ENCODE peak calls at places on chromosomes 7 and 10, in nine cellular contexts. One of them, this sample, is unnamed.

GRCh38 chr7:158646766-158647474 is 57.7 kb downstream of the NCAPG2 start:
- DNase-seq in fibroblast of pulmonary artery: peak
- DNase-seq in mesothelial cell of epicardium: no peak
- DNase-seq in astrocyte of the spinal cord: no peak
- DNase-seq in HL-60: no peak
- DNase-seq in spleen: no peak
- DNase-seq in H9: peak
- DNase-seq in astrocyte: no peak
- DNase-seq in HCT116: no peak
- DNase-seq in this sample: peak

GRCh38 chr10:11685787-11686218 is 56.4 kb upstream of the ECHDC3 start:
- DNase-seq in HCT116: peak
- DNase-seq in H9: no peak
- DNase-seq in spleen: peak
- DNase-seq in mesothelial cell of epicardium: peak
- DNase-seq in astrocyte of the spinal cord: peak
- DNase-seq in astrocyte: peak
- DNase-seq in HL-60: no peak
- DNase-seq in fibroblast of pulmonary artery: peak
- DNase-seq in this sample: no peak

GRCh38 chr10:123331438-123331837 is 177.2 kb downstream of the BUB3 start:
- DNase-seq in H9: no peak
- DNase-seq in spleen: no peak
- DNase-seq in astrocyte of the spinal cord: peak
- DNase-seq in mesothelial cell of epicardium: no peak
- DNase-seq in fibroblast of pulmonary artery: no peak
- DNase-seq in HL-60: no peak
- DNase-seq in astrocyte: peak
- DNase-seq in HCT116: no peak
- DNase-seq in this sample: no peak

GRCh38 chr10:122490786-122491680 is 29.7 kb downstream of the HTRA1 start:
- DNase-seq in HL-60: no peak
- DNase-seq in fibroblast of pulmonary artery: peak
- DNase-seq in astrocyte: peak
- DNase-seq in astrocyte of the spinal cord: no peak
- DNase-seq in spleen: no peak
- DNase-seq in H9: no peak
- DNase-seq in HCT116: no peak
- DNase-seq in mesothelial cell of epicardium: no peak
- DNase-seq in this sample: no peak

GRCh38 chr10:106643521-106643920 is 521.0 kb downstream of the SORCS1 start:
- DNase-seq in fibroblast of pulmonary artery: no peak
- DNase-seq in H9: no peak
- DNase-seq in spleen: no peak
- DNase-seq in HL-60: no peak
- DNase-seq in astrocyte of the spinal cord: no peak
- DNase-seq in astrocyte: no peak
- DNase-seq in HCT116: no peak
- DNase-seq in mesothelial cell of epicardium: no peak
- DNase-seq in this sample: no peak

GRCh38 chr10:78875331-78875877 is 193.4 kb upstream of the ZMIZ1 start:
- DNase-seq in HCT116: no peak
- DNase-seq in HL-60: no peak
- DNase-seq in fibroblast of pulmonary artery: no peak
- DNase-seq in spleen: no peak
- DNase-seq in astrocyte: no peak
- DNase-seq in mesothelial cell of epicardium: no peak
- DNase-seq in H9: no peak
- DNase-seq in astrocyte of the spinal cord: no peak
- DNase-seq in this sample: no peak

GRCh38 chr10:24341371-24341770 is 132.4 kb downstream of the KIAA1217 start:
- DNase-seq in astrocyte of the spinal cord: no peak
- DNase-seq in mesothelial cell of epicardium: no peak
- DNase-seq in HCT116: no peak
- DNase-seq in astrocyte: no peak
- DNase-seq in fibroblast of pulmonary artery: peak
- DNase-seq in H9: no peak
- DNase-seq in HL-60: no peak
- DNase-seq in spleen: no peak
- DNase-seq in this sample: no peak

GRCh38 chr10:19835952-19836351 is 19.7 kb downstream of the PLXDC2 start:
- DNase-seq in mesothelial cell of epicardium: no peak
- DNase-seq in HCT116: no peak
- DNase-seq in fibroblast of pulmonary artery: no peak
- DNase-seq in spleen: no peak
- DNase-seq in HL-60: no peak
- DNase-seq in astrocyte of the spinal cord: no peak
- DNase-seq in H9: no peak
- DNase-seq in astrocyte: no peak
- DNase-seq in this sample: no peak

GRCh38 chr10:29517352-29517923 is 117.3 kb downstream of the SVIL start:
- DNase-seq in astrocyte: no peak
- DNase-seq in HL-60: no peak
- DNase-seq in HCT116: peak
- DNase-seq in mesothelial cell of epicardium: no peak
- DNase-seq in fibroblast of pulmonary artery: peak
- DNase-seq in spleen: no peak
- DNase-seq in H9: peak
- DNase-seq in astrocyte of the spinal cord: peak
- DNase-seq in this sample: peak

GRCh38 chr7:69078997-69079769 is 519.1 kb upstream of the AUTS2 start:
- DNase-seq in HL-60: no peak
- DNase-seq in fibroblast of pulmonary artery: no peak
- DNase-seq in mesothelial cell of epicardium: no peak
- DNase-seq in spleen: no peak
- DNase-seq in HCT116: no peak
- DNase-seq in astrocyte of the spinal cord: peak
- DNase-seq in astrocyte: peak
- DNase-seq in H9: no peak
- DNase-seq in this sample: no peak

GRCh38 chr10:63929826-63930467 is 408.7 kb downstream of the REEP3 start:
- DNase-seq in mesothelial cell of epicardium: peak
- DNase-seq in fibroblast of pulmonary artery: no peak
- DNase-seq in HCT116: no peak
- DNase-seq in astrocyte of the spinal cord: no peak
- DNase-seq in HL-60: no peak
- DNase-seq in spleen: no peak
- DNase-seq in H9: no peak
- DNase-seq in astrocyte: no peak
- DNase-seq in this sample: no peak

GRCh38 chr7:69246758-69247157 is 351.5 kb upstream of the AUTS2 start:
- DNase-seq in astrocyte: no peak
- DNase-seq in HL-60: no peak
- DNase-seq in H9: no peak
- DNase-seq in spleen: no peak
- DNase-seq in HCT116: no peak
- DNase-seq in astrocyte of the spinal cord: no peak
- DNase-seq in fibroblast of pulmonary artery: no peak
- DNase-seq in mesothelial cell of epicardium: no peak
- DNase-seq in this sample: no peak

GRCh38 chr7:44195901-44196300 is 4.9 kb upstream of the YKT6 start:
- DNase-seq in astrocyte of the spinal cord: no peak
- DNase-seq in astrocyte: no peak
- DNase-seq in fibroblast of pulmonary artery: no peak
- DNase-seq in spleen: no peak
- DNase-seq in HCT116: no peak
- DNase-seq in mesothelial cell of epicardium: no peak
- DNase-seq in HL-60: no peak
- DNase-seq in H9: no peak
- DNase-seq in this sample: no peak

GRCh38 chr7:29343379-29343778 is 148.8 kb downstream of the CHN2 start:
- DNase-seq in astrocyte: no peak
- DNase-seq in astrocyte of the spinal cord: no peak
- DNase-seq in H9: no peak
- DNase-seq in fibroblast of pulmonary artery: no peak
- DNase-seq in HL-60: no peak
- DNase-seq in spleen: no peak
- DNase-seq in mesothelial cell of epicardium: no peak
- DNase-seq in HCT116: no peak
- DNase-seq in this sample: no peak

GRCh38 chr10:93980486-93980885 is 13.2 kb upstream of the PLCE1 start:
- DNase-seq in H9: no peak
- DNase-seq in astrocyte: no peak
- DNase-seq in fibroblast of pulmonary artery: no peak
- DNase-seq in mesothelial cell of epicardium: no peak
- DNase-seq in spleen: no peak
- DNase-seq in HL-60: no peak
- DNase-seq in HCT116: no peak
- DNase-seq in astrocyte of the spinal cord: no peak
- DNase-seq in this sample: no peak

GRCh38 chr10:93973748-93974445 is 19.8 kb upstream of the PLCE1 start:
- DNase-seq in spleen: no peak
- DNase-seq in H9: no peak
- DNase-seq in astrocyte of the spinal cord: no peak
- DNase-seq in fibroblast of pulmonary artery: no peak
- DNase-seq in astrocyte: no peak
- DNase-seq in HL-60: no peak
- DNase-seq in mesothelial cell of epicardium: no peak
- DNase-seq in HCT116: no peak
- DNase-seq in this sample: no peak

DNA sequence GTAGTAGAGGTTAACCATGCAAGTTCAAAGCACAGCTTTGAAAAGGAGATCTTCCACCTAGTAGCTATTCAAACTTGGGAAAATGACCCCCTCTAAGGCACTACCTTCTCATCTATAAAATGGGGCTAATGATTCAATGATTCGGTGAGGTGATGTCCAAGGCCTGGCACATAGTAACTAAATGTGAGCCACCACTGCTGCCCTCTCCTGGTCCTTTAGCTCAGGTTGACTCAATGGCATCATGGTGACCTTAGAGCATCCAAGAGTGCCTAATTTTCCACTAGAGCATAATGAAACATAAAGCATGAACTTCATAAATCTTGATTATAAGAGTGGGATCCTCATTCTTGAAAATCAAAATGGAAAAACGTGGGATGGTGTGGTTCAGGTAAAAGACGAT is 16.3 kb upstream of the PLCE1 start:
- DNase-seq in HCT116: no peak
- DNase-seq in fibroblast of pulmonary artery: no peak
- DNase-seq in astrocyte of the spinal cord: no peak
- DNase-seq in mesothelial cell of epicardium: no peak
- DNase-seq in astrocyte: no peak
- DNase-seq in HL-60: no peak
- DNase-seq in spleen: no peak
- DNase-seq in H9: no peak
- DNase-seq in this sample: no peak
- TF ChIP-seq CTCF in HCT116: peak
- TF ChIP-seq CTCF in fibroblast of pulmonary artery: no peak
- TF ChIP-seq CTCF in astrocyte of the spinal cord: no peak
- TF ChIP-seq CTCF in mesothelial cell of epicardium: no peak
- TF ChIP-seq CTCF in astrocyte: no peak
- TF ChIP-seq CTCF in HL-60: no peak
- TF ChIP-seq CTCF in spleen: no peak
- TF ChIP-seq CTCF in H9: peak
- TF ChIP-seq CTCF in this sample: no peak

GRCh38 chr7:13411641-13412040 is 577.8 kb downstream of the ETV1 start:
- DNase-seq in HCT116: no peak
- DNase-seq in astrocyte of the spinal cord: no peak
- DNase-seq in astrocyte: no peak
- DNase-seq in fibroblast of pulmonary artery: no peak
- DNase-seq in H9: no peak
- DNase-seq in HL-60: no peak
- DNase-seq in spleen: no peak
- DNase-seq in mesothelial cell of epicardium: no peak
- DNase-seq in this sample: no peak

GRCh38 chr7:13416544-13416943 is 572.9 kb downstream of the ETV1 start:
- DNase-seq in astrocyte: no peak
- DNase-seq in HCT116: no peak
- DNase-seq in HL-60: no peak
- DNase-seq in spleen: no peak
- DNase-seq in fibroblast of pulmonary artery: no peak
- DNase-seq in mesothelial cell of epicardium: no peak
- DNase-seq in H9: no peak
- DNase-seq in astrocyte of the spinal cord: no peak
- DNase-seq in this sample: no peak

GRCh38 chr7:13414661-13415105 is 574.8 kb downstream of the ETV1 start:
- DNase-seq in fibroblast of pulmonary artery: no peak
- DNase-seq in HCT116: no peak
- DNase-seq in astrocyte: peak
- DNase-seq in mesothelial cell of epicardium: no peak
- DNase-seq in HL-60: no peak
- DNase-seq in astrocyte of the spinal cord: peak
- DNase-seq in spleen: no peak
- DNase-seq in H9: no peak
- DNase-seq in this sample: no peak

GRCh38 chr7:13414181-13414580 is 575.3 kb downstream of the ETV1 start:
- DNase-seq in spleen: no peak
- DNase-seq in H9: no peak
- DNase-seq in HL-60: no peak
- DNase-seq in fibroblast of pulmonary artery: no peak
- DNase-seq in astrocyte: no peak
- DNase-seq in mesothelial cell of epicardium: no peak
- DNase-seq in astrocyte of the spinal cord: no peak
- DNase-seq in HCT116: no peak
- DNase-seq in this sample: no peak

GRCh38 chr7:13416071-13416470 is 573.4 kb downstream of the ETV1 start:
- DNase-seq in spleen: no peak
- DNase-seq in H9: no peak
- DNase-seq in astrocyte of the spinal cord: no peak
- DNase-seq in HCT116: no peak
- DNase-seq in mesothelial cell of epicardium: no peak
- DNase-seq in astrocyte: no peak
- DNase-seq in fibroblast of pulmonary artery: no peak
- DNase-seq in HL-60: no peak
- DNase-seq in this sample: no peak
- TF ChIP-seq CTCF in spleen: no peak
- TF ChIP-seq CTCF in H9: no peak
- TF ChIP-seq CTCF in astrocyte of the spinal cord: no peak
- TF ChIP-seq CTCF in HCT116: no peak
- TF ChIP-seq CTCF in mesothelial cell of epicardium: no peak
- TF ChIP-seq CTCF in astrocyte: no peak
- TF ChIP-seq CTCF in fibroblast of pulmonary artery: no peak
- TF ChIP-seq CTCF in HL-60: no peak
- TF ChIP-seq CTCF in this sample: no peak

GRCh38 chr10:43076311-43076875 is 476 bp upstream of the RET start:
- DNase-seq in HL-60: no peak
- DNase-seq in fibroblast of pulmonary artery: no peak
- DNase-seq in spleen: no peak
- DNase-seq in mesothelial cell of epicardium: no peak
- DNase-seq in astrocyte of the spinal cord: peak
- DNase-seq in H9: peak
- DNase-seq in HCT116: no peak
- DNase-seq in astrocyte: no peak
- DNase-seq in this sample: no peak
- TF ChIP-seq CTCF in HL-60: no peak
- TF ChIP-seq CTCF in fibroblast of pulmonary artery: no peak
- TF ChIP-seq CTCF in spleen: no peak
- TF ChIP-seq CTCF in mesothelial cell of epicardium: no peak
- TF ChIP-seq CTCF in astrocyte of the spinal cord: no peak
- TF ChIP-seq CTCF in H9: no peak
- TF ChIP-seq CTCF in HCT116: no peak
- TF ChIP-seq CTCF in astrocyte: no peak
- TF ChIP-seq CTCF in this sample: no peak

DNA sequence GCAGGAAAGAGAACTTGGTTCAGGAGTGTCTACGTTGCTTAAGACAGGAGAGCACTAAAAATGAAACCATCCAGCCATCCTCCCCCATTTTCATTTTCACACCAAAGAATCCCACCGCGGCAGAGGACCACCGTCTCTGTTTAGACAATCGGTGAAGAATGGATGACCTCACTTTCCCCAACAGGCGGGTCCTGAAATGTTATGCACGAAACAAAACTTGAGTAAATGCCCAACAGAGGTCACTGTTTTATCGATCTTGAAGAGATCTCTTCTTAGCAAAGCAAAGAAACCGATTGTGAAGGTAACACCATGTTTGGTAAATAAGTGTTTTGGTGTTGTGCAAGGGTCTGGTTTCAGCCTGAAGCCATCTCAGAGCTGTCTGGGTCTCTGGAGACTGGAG is 1.4 kb upstream of the IL6 start:
- DNase-seq in HL-60: peak
- DNase-seq in fibroblast of pulmonary artery: peak
- DNase-seq in astrocyte: no peak
- DNase-seq in mesothelial cell of epicardium: no peak
- DNase-seq in spleen: no peak
- DNase-seq in H9: no peak
- DNase-seq in astrocyte of the spinal cord: peak
- DNase-seq in HCT116: peak
- DNase-seq in this sample: no peak
- TF ChIP-seq CTCF in HL-60: no peak
- TF ChIP-seq CTCF in fibroblast of pulmonary artery: no peak
- TF ChIP-seq CTCF in astrocyte: no peak
- TF ChIP-seq CTCF in mesothelial cell of epicardium: no peak
- TF ChIP-seq CTCF in spleen: no peak
- TF ChIP-seq CTCF in H9: peak
- TF ChIP-seq CTCF in astrocyte of the spinal cord: no peak
- TF ChIP-seq CTCF in HCT116: peak
- TF ChIP-seq CTCF in this sample: no peak